ENCODE peak calls at places on chromosome 2, in five cellular contexts. One of them, this sample, is unnamed.

GRCh38 chr2:207418422-207418821 is 111.3 kb upstream of the CREB1 start:
- DNase-seq in K562: no peak
- DNase-seq in GM12878: no peak
- DNase-seq in HepG2: no peak
- DNase-seq in HCT116: no peak
- DNase-seq in this sample: no peak

GRCh38 chr2:153595939-153596338 is 117.4 kb upstream of the RPRM start:
- DNase-seq in K562: no peak
- DNase-seq in GM12878: no peak
- DNase-seq in HepG2: no peak
- DNase-seq in HCT116: peak; percentile 61
- DNase-seq in this sample: no peak

GRCh38 chr2:2573658-2574293 is 242.7 kb upstream of the MYT1L start:
- DNase-seq in K562: peak; percentile 6
- DNase-seq in GM12878: peak; percentile 13
- DNase-seq in HepG2: peak; percentile 3
- DNase-seq in HCT116: no peak
- DNase-seq in this sample: no peak

GRCh38 chr2:85878719-85879390 is 9.9 kb downstream of the ST3GAL5 start:
- DNase-seq in K562: no peak
- DNase-seq in GM12878: no peak
- DNase-seq in HepG2: no peak
- DNase-seq in HCT116: no peak
- DNase-seq in this sample: no peak

GRCh38 chr2:132550945-132551344 is 119.1 kb downstream of the LYPD1 start:
- DNase-seq in K562: no peak
- DNase-seq in GM12878: no peak
- DNase-seq in HepG2: no peak
- DNase-seq in HCT116: no peak
- DNase-seq in this sample: no peak

GRCh38 chr2:180322781-180323180 is 315.7 kb upstream of the CWC22 start:
- DNase-seq in K562: no peak
- DNase-seq in GM12878: no peak
- DNase-seq in HepG2: no peak
- DNase-seq in HCT116: no peak
- DNase-seq in this sample: no peak

GRCh38 chr2:65429799-65430514 is 2.4 kb downstream of the SPRED2 start:
- DNase-seq in K562: no peak
- DNase-seq in GM12878: no peak
- DNase-seq in HepG2: no peak
- DNase-seq in HCT116: no peak
- DNase-seq in this sample: no peak

GRCh38 chr2:232255033-232255432 is 123.5 kb upstream of the ALPP start:
- DNase-seq in K562: no peak
- DNase-seq in GM12878: no peak
- DNase-seq in HepG2: no peak
- DNase-seq in HCT116: no peak
- DNase-seq in this sample: no peak

GRCh38 chr2:189249171-189249570 is 69.6 kb upstream of the COL5A2 start:
- DNase-seq in K562: no peak
- DNase-seq in GM12878: no peak
- DNase-seq in HepG2: no peak
- DNase-seq in HCT116: no peak
- DNase-seq in this sample: no peak

GRCh38 chr2:156405586-156405985 is 30.6 kb upstream of the GPD2 start:
- DNase-seq in K562: peak; percentile 30
- DNase-seq in GM12878: no peak
- DNase-seq in HepG2: peak; percentile 7
- DNase-seq in HCT116: no peak
- DNase-seq in this sample: no peak

GRCh38 chr2:137910641-137911040 is 53.6 kb upstream of the HNMT start:
- DNase-seq in K562: peak; percentile 21
- DNase-seq in GM12878: no peak
- DNase-seq in HepG2: peak; percentile 55
- DNase-seq in HCT116: peak; percentile 8
- DNase-seq in this sample: no peak

GRCh38 chr2:231677632-231678104 is 30.7 kb upstream of the PTMA start:
- DNase-seq in K562: peak; percentile 83
- DNase-seq in GM12878: no peak
- DNase-seq in HepG2: peak; percentile 83
- DNase-seq in HCT116: peak; percentile 73
- DNase-seq in this sample: peak; percentile 91

GRCh38 chr2:26666671-26667070 is 25.5 kb upstream of the CIB4 start:
- DNase-seq in K562: no peak
- DNase-seq in GM12878: no peak
- DNase-seq in HepG2: no peak
- DNase-seq in HCT116: no peak
- DNase-seq in this sample: no peak

GRCh38 chr2:20563833-20564232 is 87.1 kb downstream of the HS1BP3 start:
- DNase-seq in K562: no peak
- DNase-seq in GM12878: no peak
- DNase-seq in HepG2: no peak
- DNase-seq in HCT116: no peak
- DNase-seq in this sample: no peak

GRCh38 chr2:101435011-101435862 is 39.7 kb downstream of the RFX8 start:
- DNase-seq in K562: no peak
- DNase-seq in GM12878: no peak
- DNase-seq in HepG2: no peak
- DNase-seq in HCT116: no peak
- DNase-seq in this sample: peak; percentile 76

GRCh38 chr2:54271843-54272600 is 16.0 kb upstream of the TSPYL6 start:
- DNase-seq in K562: no peak
- DNase-seq in GM12878: no peak
- DNase-seq in HepG2: no peak
- DNase-seq in HCT116: no peak
- DNase-seq in this sample: no peak

GRCh38 chr2:112534826-112535225 is 7.4 kb upstream of the POLR1B start:
- DNase-seq in K562: no peak
- DNase-seq in GM12878: no peak
- DNase-seq in HepG2: no peak
- DNase-seq in HCT116: no peak
- DNase-seq in this sample: no peak

GRCh38 chr2:160490760-160491367 is 2.7 kb downstream of the RBMS1 start:
- DNase-seq in K562: no peak
- DNase-seq in GM12878: no peak
- DNase-seq in HepG2: peak; percentile 35
- DNase-seq in HCT116: no peak
- DNase-seq in this sample: no peak

GRCh38 chr2:190964170-190964795 is 49.7 kb downstream of the STAT1 start:
- DNase-seq in K562: no peak
- DNase-seq in GM12878: no peak
- DNase-seq in HepG2: no peak
- DNase-seq in HCT116: no peak
- DNase-seq in this sample: no peak

GRCh38 chr2:128329607-128330006 is 10.9 kb upstream of the HS6ST1 start:
- DNase-seq in K562: no peak
- DNase-seq in GM12878: no peak
- DNase-seq in HepG2: no peak
- DNase-seq in HCT116: no peak
- DNase-seq in this sample: no peak

GRCh38 chr2:70902579-70902978 is 33.1 kb upstream of the ATP6V1B1 start:
- DNase-seq in K562: no peak
- DNase-seq in GM12878: no peak
- DNase-seq in HepG2: no peak
- DNase-seq in HCT116: no peak
- DNase-seq in this sample: no peak

GRCh38 chr2:108949316-108950299 is 39.4 kb downstream of the EDAR start:
- DNase-seq in K562: no peak
- DNase-seq in GM12878: no peak
- DNase-seq in HepG2: no peak
- DNase-seq in HCT116: no peak
- DNase-seq in this sample: no peak

GRCh38 chr2:39728941-39729351 is 50.1 kb downstream of the THUMPD2 start:
- DNase-seq in K562: peak; percentile 58
- DNase-seq in GM12878: no peak
- DNase-seq in HepG2: peak; percentile 58
- DNase-seq in HCT116: peak; percentile 2
- DNase-seq in this sample: peak; percentile 69

GRCh38 chr2:72104821-72105588 is 42.7 kb downstream of the CYP26B1 start:
- DNase-seq in K562: no peak
- DNase-seq in GM12878: no peak
- DNase-seq in HepG2: peak; percentile 15
- DNase-seq in HCT116: no peak
- DNase-seq in this sample: peak; percentile 50

GRCh38 chr2:163347982-163348842 is 387.6 kb downstream of the FIGN start:
- DNase-seq in K562: peak; percentile 4
- DNase-seq in GM12878: no peak
- DNase-seq in HepG2: no peak
- DNase-seq in HCT116: peak; percentile 52
- DNase-seq in this sample: peak; percentile 73

GRCh38 chr2:7037340-7038333 is 120.4 kb downstream of the RNF144A start:
- DNase-seq in K562: peak; percentile 77
- DNase-seq in GM12878: no peak
- DNase-seq in HepG2: peak; percentile 41
- DNase-seq in HCT116: peak; percentile 10
- DNase-seq in this sample: no peak

GRCh38 chr2:222318026-222318711 is 19.4 kb upstream of the PAX3 start:
- DNase-seq in K562: peak; percentile 15
- DNase-seq in GM12878: no peak
- DNase-seq in HepG2: peak; percentile 53
- DNase-seq in HCT116: peak; percentile 35
- DNase-seq in this sample: peak; percentile 89

GRCh38 chr2:188456114-188456909 is 164.6 kb downstream of the GULP1 start:
- DNase-seq in K562: peak; percentile 11
- DNase-seq in GM12878: no peak
- DNase-seq in HepG2: no peak
- DNase-seq in HCT116: no peak
- DNase-seq in this sample: peak; percentile 43

DNA sequence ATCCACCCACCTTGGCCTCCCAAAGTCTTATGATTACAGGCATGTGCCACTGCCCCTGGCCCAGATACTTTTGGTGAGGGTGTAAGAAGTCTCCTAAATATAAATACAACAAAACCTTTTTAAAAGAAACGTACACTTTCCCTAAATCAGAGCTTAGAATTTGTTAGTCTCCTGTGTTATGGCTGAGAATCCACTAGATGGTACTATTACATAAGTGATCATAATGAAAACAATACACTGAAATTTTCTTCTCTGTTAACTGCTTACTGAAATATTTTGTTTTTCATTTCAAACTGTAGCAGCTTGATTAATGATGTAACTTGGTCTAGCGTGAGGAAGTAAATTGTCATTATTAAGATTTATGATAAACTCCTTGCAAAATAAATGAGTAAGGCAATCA is 74.8 kb upstream of the FAM98A start:
- DNase-seq in K562: no peak
- DNase-seq in GM12878: no peak
- DNase-seq in HepG2: no peak
- DNase-seq in HCT116: peak; percentile 13
- DNase-seq in this sample: no peak
- TF ChIP-seq SRF in K562: no peak
- TF ChIP-seq SRF in GM12878: no peak
- TF ChIP-seq SRF in HepG2: no peak
- TF ChIP-seq SRF in HCT116: no peak
- TF ChIP-seq SRF in this sample: no peak

DNA sequence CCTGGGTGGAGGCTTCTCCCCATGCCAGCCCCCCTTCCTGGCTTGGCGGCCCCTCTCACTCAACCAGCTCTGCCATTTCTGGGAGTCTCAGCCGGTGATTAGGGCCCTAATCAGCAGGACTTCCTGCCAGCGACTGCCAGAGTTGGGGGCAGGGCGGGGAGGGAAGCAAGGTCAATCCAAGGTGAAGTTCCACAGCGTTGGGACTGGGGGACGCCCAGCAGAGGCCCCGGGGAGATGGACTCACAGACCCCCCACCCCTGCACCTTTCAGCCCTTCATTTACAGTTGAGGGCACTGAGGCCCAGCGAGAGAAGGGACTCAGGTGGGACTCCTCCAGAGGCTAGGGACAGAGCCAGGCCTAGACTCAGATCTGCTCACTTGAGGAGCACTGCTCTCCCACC is 65.3 kb downstream of the TNS1 start:
- DNase-seq in K562: no peak
- DNase-seq in GM12878: no peak
- DNase-seq in HepG2: no peak
- DNase-seq in HCT116: no peak
- DNase-seq in this sample: no peak
- H3K9ac ChIP-seq in K562: no peak overlapping the region
- H3K9ac ChIP-seq in GM12878: no peak overlapping the region
- H3K9ac ChIP-seq in HepG2: peak overlapping the region; percentile 5
- H3K9ac ChIP-seq in HCT116: no peak overlapping the region
- H3K9ac ChIP-seq in this sample: no peak overlapping the region

GRCh38 chr2:12504443-12504842 is 212.3 kb upstream of the TRIB2 start:
- DNase-seq in K562: peak; percentile 22
- DNase-seq in GM12878: peak; percentile 55
- DNase-seq in HepG2: no peak
- DNase-seq in HCT116: no peak
- DNase-seq in this sample: no peak

GRCh38 chr2:12501469-12502147 is 215.1 kb upstream of the TRIB2 start:
- DNase-seq in K562: no peak
- DNase-seq in GM12878: peak; percentile 76
- DNase-seq in HepG2: no peak
- DNase-seq in HCT116: no peak
- DNase-seq in this sample: no peak

GRCh38 chr2:12500899-12501298 is 215.8 kb upstream of the TRIB2 start:
- DNase-seq in K562: no peak
- DNase-seq in GM12878: no peak
- DNase-seq in HepG2: no peak
- DNase-seq in HCT116: no peak
- DNase-seq in this sample: no peak

GRCh38 chr2:12498703-12499102 is 218.0 kb upstream of the TRIB2 start:
- DNase-seq in K562: no peak
- DNase-seq in GM12878: no peak
- DNase-seq in HepG2: no peak
- DNase-seq in HCT116: no peak
- DNase-seq in this sample: no peak

DNA sequence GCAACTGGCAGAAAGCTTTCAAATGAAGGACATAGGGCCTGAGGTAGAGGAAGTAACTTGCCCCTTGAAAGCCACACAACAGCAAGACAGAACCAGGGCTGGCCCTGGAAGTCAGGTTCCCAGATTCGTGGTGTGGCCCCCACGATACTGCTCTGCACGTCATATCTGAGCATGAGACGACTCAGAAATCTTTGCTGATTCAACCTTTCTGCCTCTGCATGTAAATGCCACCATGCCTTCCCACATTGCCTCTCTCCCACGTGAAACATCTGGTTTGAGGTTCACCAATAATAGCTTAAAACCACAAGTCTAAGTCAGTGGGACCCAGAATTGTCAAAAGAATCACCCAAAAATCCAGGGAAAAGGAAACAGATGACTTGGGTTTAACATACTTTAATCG is 214.0 kb upstream of the TRIB2 start:
- DNase-seq in K562: no peak
- DNase-seq in GM12878: no peak
- DNase-seq in HepG2: no peak
- DNase-seq in HCT116: no peak
- DNase-seq in this sample: no peak
- TF ChIP-seq SRF in K562: no peak
- TF ChIP-seq SRF in GM12878: no peak
- TF ChIP-seq SRF in HepG2: no peak
- TF ChIP-seq SRF in HCT116: no peak
- TF ChIP-seq SRF in this sample: no peak

DNA sequence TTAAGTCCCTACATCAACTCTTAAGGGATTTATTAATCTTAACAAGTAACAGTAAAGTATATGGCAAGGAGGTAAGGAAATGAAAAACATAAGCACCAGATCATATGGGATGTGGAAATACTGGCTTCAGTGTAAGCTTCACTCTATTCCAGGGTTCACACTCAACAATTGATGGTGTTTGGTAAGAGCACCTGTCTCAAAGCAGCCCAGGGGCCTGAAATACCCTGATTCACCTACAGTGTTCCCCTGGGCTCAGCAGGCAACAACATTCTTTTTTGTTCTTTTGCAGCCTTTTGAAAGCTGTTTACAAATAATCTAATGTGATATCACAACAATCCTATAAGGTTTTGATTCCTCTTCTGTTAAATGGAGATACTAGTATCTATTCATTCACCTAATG is 1.2 kb upstream of the MLPH start:
- DNase-seq in K562: no peak
- DNase-seq in GM12878: no peak
- DNase-seq in HepG2: no peak
- DNase-seq in HCT116: no peak
- DNase-seq in this sample: no peak
- H3K9ac ChIP-seq in K562: no peak overlapping the region
- H3K9ac ChIP-seq in GM12878: no peak overlapping the region
- H3K9ac ChIP-seq in HepG2: no peak overlapping the region
- H3K9ac ChIP-seq in HCT116: no peak overlapping the region
- H3K9ac ChIP-seq in this sample: no peak overlapping the region

This sample was measured in H1.